ENCODE peak calls at places on chromosomes 5 and 9, in eight cellular contexts. N, I, V, T, E, G, L and A are unnamed samples.

GRCh38 chr9:126956929-126957686 is 42.5 kb downstream of the RALGPS1 start:
- DNase-seq in N (no peak), I (no peak), V (peak), T (peak), E (peak), G (no peak), L (no peak), A (no peak)

GRCh38 chr9:137454145-137454505 is 5.0 kb downstream of the NSMF start:
- DNase-seq in N (peak), I (no peak), V (peak), T (no peak), E (no peak), G (peak), L (no peak), A (no peak)

GRCh38 chr5:142176255-142176654 is 67.7 kb downstream of the NDFIP1 start:
- DNase-seq in N (no peak), I (no peak), V (no peak), T (no peak), E (no peak), G (peak), L (peak), A (peak)

GRCh38 chr9:92369075-92369474 is 35.3 kb downstream of the OGN start:
- DNase-seq in N (no peak), I (no peak), V (no peak), T (no peak), E (no peak), G (no peak), L (no peak), A (no peak)

GRCh38 chr5:102663771-102664530 is 91.2 kb upstream of the PAM start:
- DNase-seq in N (no peak), I (no peak), V (no peak), T (no peak), E (peak), G (no peak), L (no peak), A (no peak)

GRCh38 chr9:121568541-121569265 is 69.1 kb upstream of the GGTA1 start:
- DNase-seq in N (no peak), I (no peak), V (no peak), T (no peak), E (no peak), G (no peak), L (peak), A (peak)

GRCh38 chr5:14672508-14673394 is 8.2 kb downstream of the OTULIN start:
- DNase-seq in N (no peak), I (no peak), V (no peak), T (no peak), E (no peak), G (peak), L (no peak), A (no peak)

GRCh38 chr5:39072915-39073758 is 1.1 kb downstream of the RICTOR start:
- DNase-seq in N (peak), I (peak), V (peak), T (no peak), E (peak), G (peak), L (no peak), A (peak)

GRCh38 chr9:92426501-92426900 is 2.2 kb upstream of the OMD start:
- DNase-seq in N (no peak), I (no peak), V (no peak), T (no peak), E (no peak), G (no peak), L (no peak), A (no peak)

GRCh38 chr5:114435885-114436299 is 74.0 kb downstream of the KCNN2 start:
- DNase-seq in N (no peak), I (peak), V (no peak), T (no peak), E (no peak), G (no peak), L (no peak), A (no peak)

GRCh38 chr5:2193142-2193922 is 310.6 kb upstream of the IRX4 start:
- DNase-seq in N (no peak), I (no peak), V (peak), T (no peak), E (no peak), G (no peak), L (peak), A (no peak)

GRCh38 chr5:2192496-2192895 is 309.8 kb upstream of the IRX4 start:
- DNase-seq in N (peak), I (no peak), V (peak), T (no peak), E (no peak), G (no peak), L (no peak), A (no peak)

GRCh38 chr5:2191972-2192371 is 309.2 kb upstream of the IRX4 start:
- DNase-seq in N (peak), I (no peak), V (peak), T (no peak), E (no peak), G (no peak), L (no peak), A (no peak)

GRCh38 chr5:2194949-2195348 is 312.2 kb upstream of the IRX4 start:
- DNase-seq in N (no peak), I (no peak), V (no peak), T (no peak), E (no peak), G (no peak), L (no peak), A (no peak)

GRCh38 chr5:2193923-2194555 is 311.3 kb upstream of the IRX4 start:
- DNase-seq in N (no peak), I (no peak), V (peak), T (no peak), E (no peak), G (no peak), L (peak), A (no peak)
- H3K27ac ChIP-seq in N (no peak), I (no peak), V (no peak), T (no peak), E (no peak), G (no peak), L (no peak), A (no peak)

GRCh38 chr5:135030691-135031145 is 3.3 kb downstream of the PITX1 start:
- DNase-seq in N (peak), I (no peak), V (no peak), T (no peak), E (no peak), G (peak), L (no peak), A (no peak)

GRCh38 chr5:135031146-135031812 is 2.7 kb downstream of the PITX1 start:
- DNase-seq in N (peak), I (no peak), V (peak), T (no peak), E (no peak), G (peak), L (no peak), A (no peak)

GRCh38 chr5:135028791-135029467 is 5.1 kb downstream of the PITX1 start:
- DNase-seq in N (peak), I (no peak), V (peak), T (no peak), E (no peak), G (no peak), L (no peak), A (no peak)

GRCh38 chr5:135029468-135030122 is 4.4 kb downstream of the PITX1 start:
- DNase-seq in N (no peak), I (no peak), V (no peak), T (no peak), E (no peak), G (no peak), L (no peak), A (no peak)

GRCh38 chr5:135030123-135030517 is 3.9 kb downstream of the PITX1 start:
- DNase-seq in N (no peak), I (no peak), V (no peak), T (no peak), E (no peak), G (no peak), L (no peak), A (no peak)
- H3K27ac ChIP-seq in N (no peak), I (no peak), V (no peak), T (no peak), E (no peak), G (peak), L (no peak), A (peak)

GRCh38 chr5:76458492-76458863 is 55.4 kb downstream of the IQGAP2 start:
- DNase-seq in N (no peak), I (no peak), V (no peak), T (no peak), E (no peak), G (peak), L (no peak), A (no peak)
- H3K27ac ChIP-seq in N (no peak), I (no peak), V (no peak), T (peak), E (no peak), G (no peak), L (no peak), A (no peak)

DNA sequence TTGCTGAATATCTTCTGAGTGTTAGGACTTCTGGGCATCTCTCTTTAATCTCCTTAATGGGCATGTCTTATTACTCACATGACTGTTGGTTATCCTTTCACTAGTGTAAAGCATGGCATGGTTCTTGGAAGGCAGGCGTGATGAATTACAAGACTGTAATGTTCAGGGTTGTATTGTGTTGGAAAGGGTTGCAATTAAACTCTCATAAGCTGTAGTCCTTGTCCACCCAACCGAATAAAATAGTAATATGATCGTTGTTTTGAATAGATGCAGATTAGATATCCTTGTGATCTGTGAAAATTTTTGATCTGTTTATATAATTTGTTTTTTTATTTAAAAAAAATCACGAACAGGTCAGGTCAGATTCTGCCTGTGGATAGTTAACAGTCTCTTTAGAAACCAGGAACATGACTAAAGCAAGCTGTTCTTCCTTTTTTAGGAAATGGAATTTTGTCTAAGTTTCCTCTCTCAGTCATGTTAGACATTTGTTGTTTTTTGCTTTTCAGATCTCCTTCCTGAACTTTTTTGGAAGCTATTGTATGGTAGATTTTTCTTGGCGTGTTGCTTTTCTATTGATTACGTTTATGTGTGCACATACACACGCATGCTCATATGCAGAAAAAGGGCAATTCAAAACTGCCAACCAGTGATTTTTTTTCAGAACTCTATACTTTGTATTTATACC is 121.8 kb downstream of the ARHGEF28 start:
- DNase-seq in N (no peak), I (no peak), V (no peak), T (no peak), E (no peak), G (no peak), L (no peak), A (no peak)
- H3K27ac ChIP-seq in N (no peak), I (no peak), V (no peak), T (no peak), E (no peak), G (no peak), L (no peak), A (peak)

GRCh38 chr9:76181020-76181641 is 213.1 kb downstream of the RFK start:
- DNase-seq in N (no peak), I (no peak), V (no peak), T (peak), E (peak), G (peak), L (no peak), A (no peak)

GRCh38 chr9:76180541-76180940 is 213.7 kb downstream of the RFK start:
- DNase-seq in N (no peak), I (no peak), V (no peak), T (no peak), E (no peak), G (peak), L (no peak), A (no peak)

GRCh38 chr9:76185432-76185831 is 208.8 kb downstream of the RFK start:
- DNase-seq in N (no peak), I (no peak), V (no peak), T (no peak), E (no peak), G (no peak), L (no peak), A (no peak)

GRCh38 chr9:76177924-76178323 is 216.3 kb downstream of the RFK start:
- DNase-seq in N (no peak), I (no peak), V (no peak), T (no peak), E (no peak), G (no peak), L (no peak), A (no peak)

GRCh38 chr9:76181781-76182180 is 212.4 kb downstream of the RFK start:
- DNase-seq in N (no peak), I (no peak), V (no peak), T (no peak), E (no peak), G (no peak), L (no peak), A (no peak)
- H3K27ac ChIP-seq in N (no peak), I (no peak), V (no peak), T (no peak), E (no peak), G (no peak), L (no peak), A (no peak)